ENCODE peak calls at places on chromosomes 2 and 18, in seven cellular contexts. X is K562, J is sigmoid colon, O is GM12878, L is H1, K is SK-N-SH, V is transverse colon. H is an unnamed sample.
A peak's percentile ranks its signal among the peaks of the same experiment; 100 is the strongest.

GRCh38 chr2:59926706-59927105 is 626.7 kb downstream of the BCL11A start:
- DNase-seq in X (no peak), J (no peak), O (no peak), L (no peak), K (no peak), V (no peak), H (no peak)

GRCh38 chr2:193810533-193810932 is 1615.8 kb upstream of the TMEFF2 start:
- DNase-seq in X (no peak), J (no peak), O (no peak), L (no peak), K (no peak), V (no peak), H (no peak)

GRCh38 chr18:52200406-52200805 is 139.6 kb upstream of the DCC start:
- DNase-seq in X (no peak), J (no peak), O (no peak), L (no peak), K (no peak), V (no peak), H (no peak)

GRCh38 chr2:204604061-204604460 is 58.8 kb downstream of the PARD3B start:
- DNase-seq in X (no peak), J (no peak), O (no peak), L (no peak), K (no peak), V (no peak), H (no peak)

GRCh38 chr2:173195100-173195499 is 119.5 kb downstream of the MAP3K20 start:
- DNase-seq in X (no peak), J (no peak), O (no peak), L (no peak), K (no peak), V (no peak), H (no peak)

GRCh38 chr2:46857871-46858696 is 57.5 kb downstream of the MCFD2 start:
- DNase-seq in X (no peak), J (peak; percentile 25), O (no peak), L (no peak), K (no peak), V (no peak), H (no peak)

GRCh38 chr2:105391058-105391627 is 7.7 kb downstream of the FHL2 start:
- DNase-seq in X (no peak), J (no peak), O (no peak), L (no peak), K (no peak), V (peak; percentile 7), H (no peak)

GRCh38 chr2:231557571-231558217 is 27.4 kb upstream of the NMUR1 start:
- DNase-seq in X (peak; percentile 73), J (peak; percentile 89), O (peak; percentile 49), L (peak; percentile 60), K (peak; percentile 79), V (peak; percentile 50), H (peak; percentile 57)

GRCh38 chr2:120305296-120305695 is 40.6 kb upstream of the INHBB start:
- DNase-seq in X (peak; percentile 58), J (no peak), O (no peak), L (no peak), K (peak; percentile 53), V (no peak), H (peak; percentile 5)

GRCh38 chr2:197052371-197052770 is 125.9 kb upstream of the PGAP1 start:
- DNase-seq in X (no peak), J (no peak), O (no peak), L (no peak), K (peak; percentile 39), V (no peak), H (no peak)

GRCh38 chr2:208077286-208077685 is 47.0 kb downstream of the CRYGD start:
- DNase-seq in X (no peak), J (no peak), O (no peak), L (no peak), K (no peak), V (no peak), H (no peak)

GRCh38 chr2:100889286-100889685 is 69.3 kb downstream of the NPAS2 start:
- DNase-seq in X (peak; percentile 11), J (no peak), O (no peak), L (no peak), K (no peak), V (no peak), H (no peak)

GRCh38 chr18:2982452-2983172 is 30.3 kb downstream of the LPIN2 start:
- DNase-seq in X (no peak), J (no peak), O (no peak), L (no peak), K (no peak), V (peak; percentile 46), H (no peak)

DNA sequence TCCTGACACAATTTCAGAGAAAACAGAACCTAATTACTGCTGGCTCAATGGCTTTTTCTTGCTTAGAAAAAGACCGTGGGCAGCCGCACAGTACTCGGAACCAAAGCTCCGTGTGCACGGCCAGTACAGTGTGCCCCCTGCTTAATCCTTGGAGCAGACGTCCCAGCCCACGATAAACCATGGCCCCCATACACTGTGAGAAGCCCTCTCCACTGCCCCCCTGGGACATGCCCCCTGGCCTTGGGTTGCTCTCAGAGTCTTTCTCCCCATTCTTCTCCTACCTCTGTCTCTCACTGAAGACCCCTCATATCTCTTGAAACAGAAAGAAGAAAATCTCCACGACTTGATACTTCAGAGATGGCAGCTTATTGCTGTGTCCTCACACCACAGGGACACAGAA is 44.0 kb downstream of the CYP26B1 start:
- DNase-seq in X (no peak), J (no peak), O (no peak), L (no peak), K (no peak), V (no peak), H (no peak)
- TF ChIP-seq EP300 in X (no peak), J (no peak), O (no peak), L (no peak), K (no peak), V (no peak), H (no peak)

GRCh38 chr2:51018145-51018544 is 13.8 kb downstream of the NRXN1 start:
- DNase-seq in X (no peak), J (no peak), O (no peak), L (no peak), K (no peak), V (no peak), H (no peak)

GRCh38 chr2:51013870-51014526 is 17.9 kb downstream of the NRXN1 start:
- DNase-seq in X (no peak), J (no peak), O (no peak), L (no peak), K (peak; percentile 39), V (no peak), H (no peak)

GRCh38 chr2:51014722-51015121 is 17.2 kb downstream of the NRXN1 start:
- DNase-seq in X (no peak), J (no peak), O (no peak), L (no peak), K (no peak), V (no peak), H (no peak)

DNA sequence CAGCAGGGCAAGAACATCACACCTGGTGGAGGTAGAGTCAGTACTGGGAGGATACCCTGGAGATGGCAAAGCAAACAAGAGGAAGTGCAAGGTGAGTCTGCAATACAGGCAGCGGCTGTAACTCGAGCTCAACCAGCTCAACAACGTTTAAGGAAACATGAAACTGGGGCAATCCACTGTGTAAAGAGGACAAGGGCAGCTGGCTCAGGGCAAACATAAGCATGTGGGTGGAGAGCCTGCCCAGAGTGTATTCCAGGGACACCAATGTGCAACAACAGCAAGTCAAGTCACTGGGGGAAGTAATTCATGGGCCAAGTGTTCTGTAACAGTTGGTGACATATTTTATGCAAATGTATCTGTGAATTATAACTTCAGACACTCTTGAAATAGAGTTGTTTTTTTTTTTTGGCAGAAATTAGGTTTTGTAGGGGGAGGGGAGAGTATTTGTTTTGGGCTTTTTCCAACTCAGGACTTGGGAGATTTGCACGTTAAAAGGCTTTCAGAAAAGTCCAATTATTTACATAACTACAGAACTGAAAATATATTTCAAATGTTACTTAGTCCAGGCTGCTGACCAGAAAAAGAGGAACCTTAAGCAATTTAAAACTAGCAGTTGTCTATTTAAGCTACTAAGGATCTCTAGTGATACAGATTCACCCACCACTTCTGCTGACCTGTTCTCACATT is 18.7 kb downstream of the NRXN1 start:
- DNase-seq in X (no peak), J (no peak), O (no peak), L (no peak), K (no peak), V (peak; percentile 26), H (peak; percentile 26)
- TF ChIP-seq POLR2AphosphoS5 in X (no peak), J (no peak), O (no peak), L (peak; percentile 27), K (no peak), V (no peak), H (no peak)

GRCh38 chr18:75167759-75168211 is 41.2 kb downstream of the PTGR3 start:
- DNase-seq in X (no peak), J (peak; percentile 94), O (no peak), L (no peak), K (no peak), V (peak; percentile 31), H (no peak)
- H3K27ac ChIP-seq in X (no peak overlapping the region), J (peak overlapping the region; percentile 81), O (no peak overlapping the region), L (no peak overlapping the region), K (no peak overlapping the region), V (peak overlapping the region; percentile 58), H (peak overlapping the region; percentile 32)

GRCh38 chr2:154960802-154961583 is 262.5 kb downstream of the KCNJ3 start:
- DNase-seq in X (no peak), J (no peak), O (peak; percentile 36), L (no peak), K (no peak), V (no peak), H (no peak)

DNA sequence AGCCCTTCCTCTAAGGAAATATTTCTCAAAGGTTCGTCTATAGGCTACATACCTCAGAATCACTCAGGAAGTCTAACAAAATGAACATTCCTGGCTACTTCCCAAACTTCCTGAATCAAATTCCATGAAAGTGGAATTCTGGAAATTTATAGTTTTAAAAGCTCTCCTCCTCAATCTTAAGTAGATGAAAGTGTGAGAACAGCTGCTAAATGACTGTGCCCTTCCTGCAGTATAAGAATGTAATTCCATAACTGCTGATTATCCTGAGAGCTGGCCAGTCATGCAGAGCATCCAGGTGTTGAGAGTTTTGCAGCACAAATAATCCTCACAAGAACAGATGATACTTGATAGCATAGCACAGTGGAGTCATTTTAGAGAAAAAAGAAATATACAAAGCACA is 265.0 kb downstream of the KCNJ3 start:
- DNase-seq in X (no peak), J (no peak), O (no peak), L (no peak), K (no peak), V (no peak), H (no peak)
- TF ChIP-seq EP300 in X (no peak), J (no peak), O (no peak), L (no peak), K (no peak), V (no peak), H (no peak)

DNA sequence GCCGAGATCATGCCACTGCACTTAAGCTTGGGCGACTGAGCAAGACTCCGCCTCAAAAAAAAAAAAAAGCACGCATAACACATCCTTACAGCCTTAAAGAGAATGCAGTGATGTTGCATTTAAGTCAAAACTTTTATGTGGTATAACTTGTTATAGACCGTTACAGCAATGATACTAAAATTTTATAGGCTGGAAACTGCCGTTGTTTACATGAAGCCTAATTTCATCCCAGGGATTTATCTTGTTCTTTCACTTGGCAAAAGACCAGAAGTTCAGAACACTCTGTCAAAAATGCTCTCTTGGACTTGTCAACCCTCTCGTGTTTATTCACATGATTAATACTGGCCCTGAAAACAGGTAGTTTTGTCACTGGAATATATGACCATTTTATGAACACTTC is 7.4 kb downstream of the GNAL start:
- DNase-seq in X (no peak), J (no peak), O (no peak), L (no peak), K (no peak), V (no peak), H (no peak)
- TF ChIP-seq POLR2AphosphoS5 in X (no peak), J (no peak), O (no peak), L (no peak), K (no peak), V (no peak), H (no peak)

GRCh38 chr18:45686892-45687611 is 36.9 kb upstream of the SLC14A1 start:
- DNase-seq in X (peak; percentile 61), J (no peak), O (no peak), L (peak; percentile 50), K (no peak), V (peak; percentile 32), H (no peak)
- H3K27ac ChIP-seq in X (peak overlapping the region; percentile 64), J (no peak overlapping the region), O (peak overlapping the region; percentile 82), L (peak overlapping the region; percentile 11), K (no peak overlapping the region), V (peak overlapping the region; percentile 58), H (no peak overlapping the region)